ENCODE peak calls at places on chromosomes 5 and 9, in eight cellular contexts. K is activated CD4-positive, alpha-beta T cell treated with anti-CD3 and anti-CD28 coated beads, Interleukin-2, amount 50 U/mL, for 4 hours; Z is RPMI8226; O is fibroblast of pulmonary artery; C is effector memory CD8-positive, alpha-beta T cell; U is DMS153; Y is AG08396; H is fibroblast of lung. D is an unnamed sample.

GRCh38 chr5:159010611-159011497 is 88.9 kb downstream of the EBF1 start:
- DNase-seq in Y (no peak), U (no peak), C (no peak), H (peak; percentile 43), O (peak; percentile 24), Z (no peak), K (no peak), D (no peak)

GRCh38 chr5:39187873-39188731 is 31.3 kb downstream of the FYB1 start:
- DNase-seq in Y (no peak), Z (no peak), U (no peak), C (no peak), O (no peak), K (no peak), H (no peak), D (no peak)

GRCh38 chr9:137167752-137168574 is 1.9 kb downstream of the LRRC26 start:
- DNase-seq in Z (peak; percentile 98), Y (no peak), C (no peak), O (no peak), H (peak; percentile 39), U (no peak), K (no peak), D (peak; percentile 9)

GRCh38 chr9:110918316-110919054 is 119.8 kb downstream of the LPAR1 start:
- DNase-seq in Y (peak; percentile 16), C (no peak), H (peak; percentile 93), Z (no peak), O (peak; percentile 59), K (no peak), U (no peak), D (no peak)

GRCh38 chr9:2248768-2249167 is 233.6 kb downstream of the SMARCA2 start:
- DNase-seq in O (no peak), Y (no peak), U (no peak), C (no peak), Z (no peak), K (no peak), H (no peak), D (no peak)

GRCh38 chr5:90530736-90531487 is 1.5 kb upstream of the LYSMD3 start:
- DNase-seq in Z (peak; percentile 18), C (no peak), U (no peak), H (no peak), Y (no peak), O (no peak), K (no peak), D (no peak)

GRCh38 chr5:132299901-132300300 is 5.7 kb downstream of the SLC22A4 start:
- DNase-seq in C (no peak), K (no peak), O (no peak), Z (no peak), Y (no peak), H (no peak), U (no peak), D (no peak)

GRCh38 chr9:114450833-114451706 is 54.2 kb downstream of the WHRN start:
- DNase-seq in U (no peak), K (no peak), Y (no peak), C (no peak), H (no peak), Z (peak; percentile 7), O (no peak), D (no peak)

GRCh38 chr9:105693435-105694275 is 686 bp upstream of the TMEM38B start:
- DNase-seq in U (no peak), Y (no peak), H (no peak), C (no peak), Z (peak; percentile 11), O (no peak), K (no peak), D (peak; percentile 32)

GRCh38 chr5:135087950-135088349 is 53.9 kb upstream of the PITX1 start:
- DNase-seq in U (no peak), C (no peak), H (no peak), K (no peak), Z (no peak), O (no peak), Y (no peak), D (no peak)

GRCh38 chr9:23375511-23375910 is 450.5 kb downstream of the ELAVL2 start:
- DNase-seq in Z (peak; percentile 28), K (no peak), H (no peak), Y (no peak), O (no peak), U (no peak), C (no peak), D (no peak)

GRCh38 chr5:78964889-78965288 is 20.2 kb downstream of the ARSB start:
- DNase-seq in K (no peak), Z (peak; percentile 64), U (peak; percentile 46), Y (peak; percentile 22), H (peak; percentile 82), C (no peak), O (peak; percentile 88), D (peak; percentile 45)

GRCh38 chr5:17180957-17181723 is 36.3 kb upstream of the BASP1 start:
- DNase-seq in Z (no peak), O (peak; percentile 98), U (no peak), K (no peak), H (peak; percentile 93), C (no peak), Y (peak; percentile 61), D (no peak)

GRCh38 chr5:76742586-76742985 is 26.7 kb downstream of the F2R start:
- DNase-seq in Y (peak; percentile 42), Z (no peak), K (no peak), O (peak; percentile 51), C (no peak), H (peak; percentile 40), U (no peak), D (no peak)

GRCh38 chr5:16791036-16791705 is 144.9 kb downstream of the MYO10 start:
- DNase-seq in U (peak; percentile 43), O (peak; percentile 83), Y (peak; percentile 71), H (peak; percentile 83), C (no peak), Z (peak; percentile 40), K (no peak), D (peak; percentile 83)

GRCh38 chr5:103120607-103121200 is 603 bp downstream of the PPIP5K2 start:
- DNase-seq in C (no peak), H (peak; percentile 19), K (no peak), Y (peak; percentile 10), U (no peak), Z (peak; percentile 43), O (peak; percentile 16), D (no peak)

GRCh38 chr9:96067004-96067403 is 191.5 kb downstream of the ERCC6L2 start:
- DNase-seq in H (peak; percentile 74), O (no peak), K (no peak), Z (no peak), C (no peak), U (no peak), Y (peak; percentile 18), D (no peak)

GRCh38 chr5:87169300-87169991 is 98.2 kb upstream of the RASA1 start:
- DNase-seq in H (no peak), Y (no peak), K (no peak), O (no peak), U (no peak), C (no peak), Z (peak; percentile 49), D (peak; percentile 21)

GRCh38 chr5:76663573-76663972 is 40.4 kb upstream of the F2RL2 start:
- DNase-seq in U (no peak), Y (no peak), O (peak; percentile 32), K (no peak), H (no peak), C (no peak), Z (no peak), D (no peak)

GRCh38 chr5:119353686-119354366 is 2.0 kb upstream of the TNFAIP8 start:
- DNase-seq in O (no peak), U (no peak), K (no peak), Y (no peak), H (no peak), Z (peak; percentile 62), C (no peak), D (no peak)

GRCh38 chr5:179820483-179821297 is at the start of gene SQSTM1:
- DNase-seq in Y (peak; percentile 94), Z (peak; percentile 87), O (peak; percentile 88), U (no peak), C (peak; percentile 77), K (peak; percentile 73), H (peak; percentile 83), D (peak; percentile 31)

GRCh38 chr5:124725040-124725434 is 21.4 kb downstream of the ZNF608 start:
- DNase-seq in Y (no peak), Z (no peak), U (no peak), H (no peak), K (no peak), O (no peak), C (no peak), D (no peak)

GRCh38 chr9:16705121-16705604 is 165.3 kb downstream of the BNC2 start:
- DNase-seq in Y (peak; percentile 84), K (no peak), Z (no peak), U (peak; percentile 24), C (no peak), O (peak; percentile 99), H (peak; percentile 97), D (no peak)

GRCh38 chr5:1523480-1523792 is 324 bp downstream of the LPCAT1 start:
- DNase-seq in Z (no peak), K (no peak), Y (peak; percentile 54), H (no peak), O (no peak), U (no peak), C (peak; percentile 28), D (no peak)